ENCODE peak calls at places on chromosomes 1 and 21, in eight cellular contexts. A, J, O, H, F, V, P and S are unnamed samples.

GRCh38 chr1:221743416-221744208 is 1.7 kb upstream of the DUSP10 start:
- DNase-seq in O (no peak), V (no peak), H (no peak), P (no peak), F (no peak), A (no peak), J (no peak), S (no peak)

GRCh38 chr1:106768077-106768476 is 288.4 kb upstream of the PRMT6 start:
- DNase-seq in J (no peak), A (no peak), P (no peak), F (peak; percentile 8), O (no peak), H (no peak), V (no peak), S (no peak)

GRCh38 chr21:43905726-43906455 is 40.9 kb downstream of the AGPAT3 start:
- DNase-seq in V (no peak), P (no peak), A (no peak), O (no peak), F (no peak), J (no peak), H (no peak), S (no peak)

GRCh38 chr1:199778324-199778955 is 249.1 kb upstream of the NR5A2 start:
- DNase-seq in O (no peak), J (no peak), A (no peak), H (no peak), V (no peak), P (no peak), F (no peak), S (no peak)

GRCh38 chr1:51214615-51215131 is 21.4 kb upstream of the RNF11 start:
- DNase-seq in J (no peak), A (no peak), H (peak; percentile 61), P (no peak), O (no peak), V (peak; percentile 48), F (no peak), S (no peak)

GRCh38 chr1:202750761-202751160 is 40.5 kb upstream of the SYT2 start:
- DNase-seq in V (no peak), H (no peak), A (no peak), O (no peak), F (no peak), P (no peak), J (no peak), S (no peak)

GRCh38 chr1:178714453-178714852 is 10.6 kb upstream of the RALGPS2 start:
- DNase-seq in A (no peak), H (no peak), P (no peak), F (no peak), V (no peak), O (no peak), J (no peak), S (no peak)

GRCh38 chr21:28427356-28428022 is 565.2 kb downstream of the LTN1 start:
- DNase-seq in A (no peak), H (peak; percentile 76), V (no peak), F (peak; percentile 5), J (no peak), O (no peak), P (no peak), S (no peak)

GRCh38 chr1:27325286-27325685 is 3.3 kb downstream of the TMEM222 start:
- DNase-seq in P (no peak), V (no peak), F (no peak), J (no peak), O (no peak), A (no peak), H (no peak), S (no peak)

GRCh38 chr1:62977321-62977720 is 193.4 kb downstream of the ATG4C start:
- DNase-seq in J (no peak), F (peak; percentile 10), O (no peak), A (no peak), P (no peak), V (no peak), H (no peak), S (no peak)

GRCh38 chr1:190747643-190748186 is 270.1 kb upstream of the BRINP3 start:
- DNase-seq in A (no peak), F (no peak), O (no peak), J (no peak), H (peak; percentile 56), P (no peak), V (peak; percentile 40), S (peak; percentile 34)

GRCh38 chr21:40793057-40793456 is 53.9 kb downstream of the DSCAM start:
- DNase-seq in H (peak; percentile 55), A (no peak), O (no peak), J (no peak), F (no peak), V (peak; percentile 1), P (peak; percentile 26), S (no peak)

GRCh38 chr1:51956528-51957509 is 33.7 kb downstream of the RAB3B start:
- DNase-seq in V (no peak), A (peak; percentile 32), H (peak; percentile 34), O (no peak), F (peak; percentile 17), P (no peak), J (no peak), S (peak; percentile 17)

GRCh38 chr1:211632808-211633522 is 42.5 kb downstream of the NEK2 start:
- DNase-seq in H (peak; percentile 97), V (no peak), O (no peak), F (no peak), P (no peak), A (peak; percentile 30), J (no peak), S (no peak)

GRCh38 chr1:20312818-20313217 is 22.1 kb downstream of the VWA5B1 start:
- DNase-seq in F (no peak), J (no peak), H (no peak), V (no peak), A (no peak), O (no peak), P (no peak), S (no peak)

GRCh38 chr21:35475768-35476167 is 426.7 kb upstream of the RUNX1 start:
- DNase-seq in P (no peak), H (peak; percentile 69), O (no peak), V (peak; percentile 29), A (no peak), F (no peak), J (no peak), S (no peak)

GRCh38 chr21:35932232-35932911 is 128.0 kb downstream of the SETD4 start:
- DNase-seq in O (no peak), H (peak; percentile 90), P (peak; percentile 87), V (peak; percentile 49), F (peak; percentile 72), A (peak; percentile 87), J (peak; percentile 9), S (peak; percentile 69)

GRCh38 chr1:157270705-157271274 is 132.6 kb upstream of the ETV3 start:
- DNase-seq in A (no peak), J (no peak), P (no peak), F (no peak), H (no peak), V (no peak), O (no peak), S (no peak)

GRCh38 chr1:187051618-187052232 is 223.0 kb downstream of the PLA2G4A start:
- DNase-seq in A (no peak), V (peak; percentile 37), J (no peak), H (peak; percentile 11), O (no peak), P (no peak), F (peak; percentile 56), S (peak; percentile 33)

GRCh38 chr1:41418868-41419583 is 57.8 kb downstream of the FOXO6 start:
- DNase-seq in F (no peak), V (peak; percentile 60), J (no peak), P (no peak), A (no peak), H (peak; percentile 83), O (no peak), S (peak; percentile 58)

GRCh38 chr21:45308211-45309068 is 20.7 kb upstream of the POFUT2 start:
- DNase-seq in A (no peak), V (no peak), H (peak; percentile 88), P (no peak), J (no peak), F (no peak), O (no peak), S (no peak)

GRCh38 chr1:41664861-41665640 is 180.6 kb upstream of the EDN2 start:
- DNase-seq in A (no peak), P (no peak), F (no peak), O (no peak), H (peak; percentile 72), V (no peak), J (no peak), S (peak; percentile 81)

GRCh38 chr21:36388835-36389234 is 3.6 kb downstream of the CHAF1B start:
- DNase-seq in H (peak; percentile 65), A (no peak), F (no peak), J (no peak), O (no peak), V (no peak), P (no peak), S (no peak)

GRCh38 chr21:34936874-34937563 is 112.1 kb downstream of the RUNX1 start:
- DNase-seq in H (no peak), P (no peak), O (no peak), V (no peak), F (no peak), J (no peak), A (no peak), S (no peak)

GRCh38 chr1:243452092-243452491 is 196.3 kb downstream of the SDCCAG8 start:
- DNase-seq in H (no peak), F (no peak), V (no peak), A (no peak), O (no peak), P (no peak), J (no peak), S (no peak)

GRCh38 chr1:17244826-17245740 is 3.8 kb upstream of the PADI3 start:
- DNase-seq in A (no peak), O (no peak), F (no peak), H (no peak), V (no peak), P (no peak), J (no peak), S (no peak)

GRCh38 chr1:44616991-44617702 is 57.1 kb downstream of the TMEM53 start:
- DNase-seq in P (no peak), V (no peak), O (no peak), H (no peak), J (no peak), A (no peak), F (peak; percentile 68), S (no peak)

GRCh38 chr21:40333731-40334130 is 466.5 kb downstream of the PCP4 start:
- DNase-seq in H (no peak), O (no peak), P (no peak), F (no peak), V (no peak), A (no peak), J (no peak), S (no peak)

GRCh38 chr1:38728176-38728908 is 131.2 kb downstream of the RRAGC start:
- DNase-seq in O (no peak), F (no peak), P (no peak), A (no peak), H (peak; percentile 90), J (no peak), V (peak; percentile 52), S (no peak)

GRCh38 chr1:7609311-7609994 is 161.6 kb upstream of the VAMP3 start:
- DNase-seq in A (no peak), F (no peak), O (no peak), P (no peak), J (no peak), V (no peak), H (no peak), S (no peak)